ENCODE peak calls at places on chromosomes 11 and 22, in six cellular contexts. T, M, Q, R, P and I are unnamed samples.
A peak's percentile ranks its signal among the peaks of the same experiment; 100 is the strongest.

GRCh38 chr11:11620966-11621880 is 582 bp downstream of the GALNT18 start:
- DNase-seq in P (no peak), M (peak; percentile 72), R (peak; percentile 82), Q (no peak), T (peak; percentile 35), I (no peak)

GRCh38 chr22:25021409-25021808 is 68.9 kb downstream of the KIAA1671 start:
- DNase-seq in P (no peak), Q (no peak), T (no peak), M (no peak), R (no peak), I (no peak)

GRCh38 chr22:47292546-47293320 is 530.3 kb downstream of the TBC1D22A start:
- DNase-seq in P (no peak), T (peak; percentile 92), M (no peak), R (no peak), Q (no peak), I (no peak)

GRCh38 chr11:14852571-14853177 is 39.4 kb downstream of the CYP2R1 start:
- DNase-seq in Q (no peak), P (no peak), T (peak; percentile 52), R (no peak), M (no peak), I (no peak)

GRCh38 chr11:126405374-126405773 is 49.9 kb downstream of the ST3GAL4 start:
- DNase-seq in T (no peak), P (no peak), R (peak; percentile 45), M (no peak), Q (no peak), I (no peak)

GRCh38 chr22:44915441-44915840 is 94.4 kb downstream of the PHF21B start:
- DNase-seq in M (no peak), R (peak; percentile 38), P (no peak), T (no peak), Q (no peak), I (no peak)

GRCh38 chr22:26681395-26681821 is 24.0 kb downstream of the MIAT start:
- DNase-seq in R (peak; percentile 54), M (no peak), Q (peak; percentile 88), P (peak; percentile 80), T (peak; percentile 41), I (no peak)

GRCh38 chr22:31272522-31273446 is 19.5 kb downstream of the PIK3IP1 start:
- DNase-seq in T (peak; percentile 70), Q (peak; percentile 50), P (peak; percentile 48), R (no peak), M (peak; percentile 68), I (no peak)

GRCh38 chr11:89626366-89626765 is 83.7 kb upstream of the TRIM77 start:
- DNase-seq in P (no peak), T (no peak), R (no peak), M (no peak), Q (no peak), I (no peak)

GRCh38 chr22:44543781-44544181 is 45.7 kb upstream of the RTL6 start:
- DNase-seq in R (no peak), M (no peak), P (no peak), T (no peak), Q (no peak), I (no peak)

GRCh38 chr11:46521947-46522681 is 71.7 kb downstream of the AMBRA1 start:
- DNase-seq in M (no peak), Q (peak; percentile 30), R (no peak), P (peak; percentile 63), T (peak; percentile 20), I (no peak)

GRCh38 chr11:6397636-6398035 is 7.4 kb downstream of the SMPD1 start:
- DNase-seq in Q (peak; percentile 38), T (no peak), P (no peak), R (no peak), M (no peak), I (no peak)

GRCh38 chr11:34758262-34758661 is 137.4 kb downstream of the EHF start:
- DNase-seq in R (no peak), T (peak; percentile 55), P (no peak), Q (no peak), M (no peak), I (no peak)

GRCh38 chr22:27881404-27881803 is 37.7 kb downstream of the PITPNB start:
- DNase-seq in Q (no peak), M (no peak), T (peak; percentile 83), R (no peak), P (peak; percentile 44), I (no peak)

GRCh38 chr11:94740975-94741707 is 27.0 kb upstream of the AMOTL1 start:
- DNase-seq in R (no peak), M (peak; percentile 4), Q (peak; percentile 44), T (peak; percentile 62), P (no peak), I (peak; percentile 59)

GRCh38 chr22:49215840-49216239 is 611.8 kb downstream of the BRD1 start:
- DNase-seq in R (peak; percentile 18), T (no peak), Q (no peak), M (no peak), P (no peak), I (no peak)

GRCh38 chr11:17366491-17366890 is 14.9 kb downstream of the NCR3LG1 start:
- DNase-seq in M (no peak), P (no peak), R (no peak), T (no peak), Q (no peak), I (no peak)

GRCh38 chr11:119317592-119318239 is 786 bp upstream of the MCAM start:
- DNase-seq in Q (no peak), T (peak; percentile 27), M (no peak), R (no peak), P (no peak), I (no peak)

GRCh38 chr11:2562181-2562581 is 117.4 kb downstream of the KCNQ1 start:
- DNase-seq in P (no peak), M (no peak), T (no peak), R (peak; percentile 59), Q (no peak), I (no peak)

GRCh38 chr11:28760676-28761390 is 652.6 kb downstream of the METTL15 start:
- DNase-seq in R (no peak), T (no peak), P (peak; percentile 57), Q (peak; percentile 41), M (no peak), I (no peak)

GRCh38 chr22:25153961-25154685 is 45.5 kb upstream of the CRYBB3 start:
- DNase-seq in P (peak; percentile 45), T (peak; percentile 31), R (no peak), Q (peak; percentile 7), M (no peak), I (no peak)

GRCh38 chr11:42311504-42311903 is 852.1 kb upstream of the LRRC4C start:
- DNase-seq in R (no peak), P (no peak), M (no peak), Q (no peak), T (no peak), I (no peak)

GRCh38 chr11:42890773-42891172 is 421.0 kb upstream of the API5 start:
- DNase-seq in R (no peak), M (no peak), T (no peak), P (no peak), Q (no peak), I (no peak)

DNA sequence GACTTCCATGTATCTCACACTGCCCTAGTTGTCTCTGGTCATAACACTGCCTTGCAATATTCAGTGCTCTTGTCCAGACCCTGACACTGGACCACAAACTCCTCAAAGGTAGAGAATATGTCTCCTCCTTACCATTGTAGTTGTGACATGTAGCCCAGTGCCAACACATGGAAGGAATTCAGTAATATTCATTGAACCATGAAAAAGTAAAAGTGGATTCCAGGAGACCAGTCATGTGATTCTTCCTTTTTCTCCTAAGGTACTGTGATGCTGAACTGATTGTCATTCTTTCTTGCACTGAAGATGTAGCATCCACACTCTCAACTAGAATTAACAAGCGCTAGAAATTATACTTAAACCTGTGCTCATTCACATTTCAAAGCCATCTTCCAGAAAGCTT is 224.6 kb upstream of the BLID start:
- DNase-seq in R (no peak), T (no peak), Q (no peak), P (no peak), M (no peak), I (no peak)
- H3K4me3 ChIP-seq in R (no peak overlapping the region), T (no peak overlapping the region), Q (no peak overlapping the region), P (no peak overlapping the region), M (no peak overlapping the region), I (no peak overlapping the region)

GRCh38 chr11:64000740-64001514 is 14.7 kb downstream of the OTUB1 start:
- DNase-seq in M (no peak), P (no peak), Q (no peak), T (no peak), R (no peak), I (no peak)
- H3K4me3 ChIP-seq in M (no peak overlapping the region), P (peak overlapping the region; percentile 26), Q (no peak overlapping the region), T (no peak overlapping the region), R (peak overlapping the region; percentile 68), I (no peak overlapping the region)

GRCh38 chr11:66676931-66677598 is 622 bp downstream of the RBM4B start:
- DNase-seq in Q (no peak), R (peak; percentile 25), T (no peak), M (peak; percentile 15), P (no peak), I (no peak)

GRCh38 chr11:66677599-66678375 is at the start of gene RBM4B:
- DNase-seq in Q (peak; percentile 96), P (peak; percentile 85), M (peak; percentile 97), R (peak; percentile 98), T (peak; percentile 92), I (peak; percentile 77)

GRCh38 chr11:66670816-66671215 is 6.9 kb downstream of the RBM4B start:
- DNase-seq in R (no peak), P (no peak), T (no peak), Q (no peak), M (no peak), I (no peak)

GRCh38 chr11:66676279-66676919 is 1.3 kb downstream of the RBM4B start:
- DNase-seq in Q (no peak), M (no peak), T (no peak), P (no peak), R (peak; percentile 50), I (no peak)

GRCh38 chr11:66674964-66675602 is 2.6 kb downstream of the RBM4B start:
- DNase-seq in Q (no peak), R (no peak), P (no peak), M (no peak), T (no peak), I (no peak)
- H3K4me3 ChIP-seq in Q (no peak overlapping the region), R (peak overlapping the region; percentile 81), P (no peak overlapping the region), M (no peak overlapping the region), T (no peak overlapping the region), I (no peak overlapping the region)

GRCh38 chr11:128686745-128687177 is 7.1 kb upstream of the FLI1 start:
- DNase-seq in M (peak; percentile 61), P (no peak), T (peak; percentile 34), Q (peak; percentile 35), R (peak; percentile 92), I (no peak)

GRCh38 chr11:128688031-128688713 is 5.7 kb upstream of the FLI1 start:
- DNase-seq in R (peak; percentile 76), M (no peak), Q (no peak), T (no peak), P (no peak), I (no peak)

GRCh38 chr11:128686045-128686741 is 7.7 kb upstream of the FLI1 start:
- DNase-seq in M (no peak), Q (no peak), T (no peak), R (peak; percentile 82), P (no peak), I (no peak)

GRCh38 chr11:128688896-128689546 is 4.9 kb upstream of the FLI1 start:
- DNase-seq in Q (no peak), T (no peak), R (no peak), P (no peak), M (no peak), I (no peak)

DNA sequence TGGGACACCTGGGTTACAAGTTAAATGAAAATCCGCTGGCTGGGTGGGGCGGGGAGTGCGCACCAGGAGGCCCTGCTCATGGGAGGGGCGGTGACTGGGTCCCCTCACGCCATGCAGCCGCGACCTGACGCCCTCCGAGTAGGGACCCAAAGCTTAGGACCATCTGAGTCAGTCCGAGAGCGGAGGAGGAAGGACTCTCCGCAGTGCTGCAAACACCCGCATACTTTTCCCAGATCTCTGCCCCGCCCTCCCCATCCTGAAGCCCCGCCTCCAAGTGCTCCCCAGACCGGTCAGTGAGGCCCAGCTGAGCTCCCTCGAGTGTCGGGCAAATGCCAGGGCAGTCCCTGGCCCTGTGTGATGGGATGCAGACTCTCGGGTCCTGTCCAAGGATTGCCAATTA is 6.6 kb upstream of the FLI1 start:
- DNase-seq in P (no peak), Q (no peak), R (peak; percentile 86), T (no peak), M (no peak), I (no peak)
- H3K4me3 ChIP-seq in P (peak overlapping the region; percentile 38), Q (peak overlapping the region; percentile 51), R (peak overlapping the region; percentile 68), T (peak overlapping the region; percentile 31), M (peak overlapping the region; percentile 48), I (peak overlapping the region; percentile 45)